ENCODE peak calls at places on chromosomes 2 and 18, in eight cellular contexts. T, E, H, A, Q, N, J and C are unnamed samples.

GRCh38 chr2:54206596-54206995 is 49.4 kb downstream of the TSPYL6 start:
- DNase-seq in T (peak), J (no peak), H (no peak), N (no peak), Q (no peak), E (peak), A (peak), C (no peak)

GRCh38 chr2:64142817-64143153 is 1.4 kb downstream of the PELI1 start:
- DNase-seq in A (no peak), N (no peak), J (no peak), H (no peak), E (no peak), T (no peak), Q (no peak), C (no peak)

GRCh38 chr2:148351439-148352143 is 293.0 kb upstream of the EPC2 start:
- DNase-seq in H (no peak), A (no peak), N (no peak), J (no peak), T (no peak), E (no peak), Q (no peak), C (no peak)

GRCh38 chr18:49025767-49026500 is 75.2 kb upstream of the SMAD7 start:
- DNase-seq in A (no peak), T (no peak), H (no peak), Q (no peak), N (no peak), J (no peak), E (no peak), C (no peak)

GRCh38 chr2:72143441-72144356 is 4.0 kb downstream of the CYP26B1 start:
- DNase-seq in J (peak), T (no peak), A (no peak), Q (peak), N (no peak), H (no peak), E (no peak), C (no peak)

GRCh38 chr2:212915121-212915782 is 236.2 kb downstream of the IKZF2 start:
- DNase-seq in Q (no peak), A (no peak), J (no peak), T (no peak), E (no peak), N (no peak), H (no peak), C (no peak)

GRCh38 chr2:33371304-33372090 is 105.0 kb upstream of the RASGRP3 start:
- DNase-seq in Q (no peak), E (no peak), J (no peak), A (no peak), N (no peak), T (no peak), H (no peak), C (no peak)

GRCh38 chr2:46776687-46777327 is 138.8 kb downstream of the MCFD2 start:
- DNase-seq in E (peak), J (no peak), Q (peak), N (peak), T (peak), A (peak), H (no peak), C (no peak)

GRCh38 chr18:39842042-39842791 is 2112.8 kb upstream of the PIK3C3 start:
- DNase-seq in T (no peak), H (no peak), E (no peak), N (no peak), Q (no peak), J (no peak), A (no peak), C (no peak)

GRCh38 chr2:209771474-209772292 is at the start of gene UNC80:
- DNase-seq in N (peak), H (no peak), A (peak), E (peak), T (peak), Q (peak), J (peak), C (peak)

GRCh38 chr2:70793450-70793849 is 3.0 kb upstream of the FIGLA start:
- DNase-seq in T (no peak), H (no peak), J (no peak), A (no peak), Q (no peak), N (no peak), E (no peak), C (no peak)

GRCh38 chr2:82650038-82650437 is 1809.0 kb downstream of the SUCLG1 start:
- DNase-seq in N (no peak), T (no peak), Q (no peak), A (no peak), H (no peak), E (no peak), J (no peak), C (no peak)

GRCh38 chr2:150887926-150888325 is 373.7 kb downstream of the RBM43 start:
- DNase-seq in H (no peak), T (no peak), J (no peak), N (no peak), A (no peak), E (no peak), Q (no peak), C (no peak)

GRCh38 chr2:237879058-237879430 is 19.6 kb downstream of the RAMP1 start:
- DNase-seq in E (no peak), T (peak), H (no peak), J (no peak), A (no peak), N (no peak), Q (peak), C (no peak)

GRCh38 chr2:238263204-238264071 is 23.6 kb upstream of the HES6 start:
- DNase-seq in N (peak), J (peak), H (peak), A (peak), T (peak), Q (peak), E (peak), C (peak)

GRCh38 chr18:48061781-48062570 is 131.5 kb upstream of the SMAD2 start:
- DNase-seq in A (no peak), J (peak), Q (no peak), T (no peak), H (no peak), E (no peak), N (no peak), C (no peak)

GRCh38 chr18:69435000-69435399 is 34.3 kb downstream of the DOK6 start:
- DNase-seq in A (no peak), J (no peak), H (no peak), T (no peak), Q (no peak), E (no peak), N (no peak), C (no peak)

GRCh38 chr18:30927517-30928075 is 114.9 kb downstream of the DSC3 start:
- DNase-seq in H (no peak), T (no peak), E (no peak), J (no peak), Q (no peak), A (no peak), N (no peak), C (no peak)

GRCh38 chr18:48785091-48785614 is 165.6 kb downstream of the SMAD7 start:
- DNase-seq in A (no peak), H (no peak), T (no peak), Q (peak), J (peak), N (no peak), E (no peak), C (no peak)

GRCh38 chr18:25033747-25034471 is 318.1 kb downstream of the ZNF521 start:
- DNase-seq in E (no peak), N (no peak), T (no peak), A (no peak), H (no peak), Q (no peak), J (no peak), C (no peak)

GRCh38 chr2:27390822-27391679 is 10.5 kb upstream of the ZNF513 start:
- DNase-seq in Q (no peak), E (no peak), A (no peak), T (no peak), N (no peak), J (no peak), H (peak), C (no peak)

GRCh38 chr2:53949457-53949856 is 21.3 kb downstream of the PSME4 start:
- DNase-seq in Q (no peak), A (no peak), T (no peak), E (no peak), N (no peak), H (no peak), J (no peak), C (no peak)

GRCh38 chr18:63949068-63949737 is at the start of gene HMSD:
- DNase-seq in T (no peak), N (peak), J (peak), A (peak), E (peak), H (peak), Q (peak), C (peak)

GRCh38 chr2:28750316-28751101 is 1.1 kb upstream of the PPP1CB start:
- DNase-seq in N (no peak), J (no peak), A (peak), E (peak), T (no peak), H (no peak), Q (no peak), C (no peak)

GRCh38 chr2:181683518-181684453 is 3.5 kb upstream of the NEUROD1 start:
- DNase-seq in Q (no peak), H (no peak), N (no peak), A (no peak), J (no peak), T (peak), E (peak), C (no peak)